ENCODE peak calls at places on chromosomes 5 and 9, in four cellular contexts. One of them, this sample, is unnamed.

GRCh38 chr5:108003178-108003577 is 332.4 kb upstream of the EFNA5 start:
- DNase-seq in HepG2: no peak
- DNase-seq in sigmoid colon: no peak
- DNase-seq in K562: no peak
- DNase-seq in this sample: no peak

GRCh38 chr9:88976186-88976887 is 14.9 kb upstream of the S1PR3 start:
- DNase-seq in HepG2: no peak
- DNase-seq in sigmoid colon: no peak
- DNase-seq in K562: no peak
- DNase-seq in this sample: no peak

GRCh38 chr9:107948601-107949000 is 459.0 kb upstream of the KLF4 start:
- DNase-seq in HepG2: no peak
- DNase-seq in sigmoid colon: no peak
- DNase-seq in K562: no peak
- DNase-seq in this sample: no peak

GRCh38 chr5:165624547-165624946 is 2119.1 kb downstream of the MAT2B start:
- DNase-seq in HepG2: no peak
- DNase-seq in sigmoid colon: no peak
- DNase-seq in K562: no peak
- DNase-seq in this sample: no peak

GRCh38 chr9:69453746-69454145 is 128.7 kb downstream of the ENTREP1 start:
- DNase-seq in HepG2: no peak
- DNase-seq in sigmoid colon: no peak
- DNase-seq in K562: no peak
- DNase-seq in this sample: no peak

GRCh38 chr9:134642385-134643181 is 980 bp downstream of the COL5A1 start:
- DNase-seq in HepG2: no peak
- DNase-seq in sigmoid colon: peak
- DNase-seq in K562: no peak
- DNase-seq in this sample: peak

GRCh38 chr9:134067904-134068741 is at the start of gene BRD3:
- DNase-seq in HepG2: peak
- DNase-seq in sigmoid colon: peak
- DNase-seq in K562: peak
- DNase-seq in this sample: peak

GRCh38 chr5:20959347-20959746 is 971.3 kb upstream of the CDH18 start:
- DNase-seq in HepG2: no peak
- DNase-seq in sigmoid colon: no peak
- DNase-seq in K562: no peak
- DNase-seq in this sample: no peak

GRCh38 chr5:71533614-71534013 is 53.5 kb upstream of the MCCC2 start:
- DNase-seq in HepG2: no peak
- DNase-seq in sigmoid colon: no peak
- DNase-seq in K562: no peak
- DNase-seq in this sample: no peak

GRCh38 chr9:120735415-120736126 is 21.3 kb upstream of the MEGF9 start:
- DNase-seq in HepG2: peak
- DNase-seq in sigmoid colon: no peak
- DNase-seq in K562: no peak
- DNase-seq in this sample: peak

GRCh38 chr5:60339691-60340191 is 360.2 kb downstream of the DEPDC1B start:
- DNase-seq in HepG2: no peak
- DNase-seq in sigmoid colon: peak
- DNase-seq in K562: no peak
- DNase-seq in this sample: peak

GRCh38 chr5:18744441-18744840 is 1110.2 kb downstream of the TAF11L14 start:
- DNase-seq in HepG2: no peak
- DNase-seq in sigmoid colon: no peak
- DNase-seq in K562: no peak
- DNase-seq in this sample: no peak

GRCh38 chr9:133238272-133238850 is 29.3 kb upstream of the OBP2B start:
- DNase-seq in HepG2: peak
- DNase-seq in sigmoid colon: peak
- DNase-seq in K562: peak
- DNase-seq in this sample: peak

GRCh38 chr5:116068028-116068632 is 16.7 kb upstream of the COMMD10 start:
- DNase-seq in HepG2: peak
- DNase-seq in sigmoid colon: no peak
- DNase-seq in K562: peak
- DNase-seq in this sample: no peak

GRCh38 chr5:172335721-172336120 is 52.2 kb upstream of the UBTD2 start:
- DNase-seq in HepG2: no peak
- DNase-seq in sigmoid colon: no peak
- DNase-seq in K562: no peak
- DNase-seq in this sample: no peak

GRCh38 chr5:172336666-172337310 is 53.2 kb upstream of the UBTD2 start:
- DNase-seq in HepG2: no peak
- DNase-seq in sigmoid colon: no peak
- DNase-seq in K562: no peak
- DNase-seq in this sample: no peak

GRCh38 chr5:172334196-172334595 is 50.6 kb upstream of the UBTD2 start:
- DNase-seq in HepG2: no peak
- DNase-seq in sigmoid colon: no peak
- DNase-seq in K562: no peak
- DNase-seq in this sample: no peak

GRCh38 chr5:172336264-172336663 is 52.7 kb upstream of the UBTD2 start:
- DNase-seq in HepG2: no peak
- DNase-seq in sigmoid colon: no peak
- DNase-seq in K562: no peak
- DNase-seq in this sample: no peak

GRCh38 chr5:172334641-172335040 is 51.1 kb upstream of the UBTD2 start:
- DNase-seq in HepG2: no peak
- DNase-seq in sigmoid colon: no peak
- DNase-seq in K562: no peak
- DNase-seq in this sample: no peak
- H3K4me3 ChIP-seq in HepG2: no peak
- H3K4me3 ChIP-seq in sigmoid colon: no peak
- H3K4me3 ChIP-seq in K562: no peak
- H3K4me3 ChIP-seq in this sample: no peak

GRCh38 chr9:127801955-127802575 is 617 bp upstream of the FPGS start:
- DNase-seq in HepG2: no peak
- DNase-seq in sigmoid colon: no peak
- DNase-seq in K562: no peak
- DNase-seq in this sample: no peak

GRCh38 chr9:127805620-127806019 is 2.9 kb downstream of the FPGS start:
- DNase-seq in HepG2: peak
- DNase-seq in sigmoid colon: no peak
- DNase-seq in K562: peak
- DNase-seq in this sample: no peak

GRCh38 chr9:127806871-127807270 is 4.2 kb downstream of the FPGS start:
- DNase-seq in HepG2: no peak
- DNase-seq in sigmoid colon: no peak
- DNase-seq in K562: no peak
- DNase-seq in this sample: no peak

GRCh38 chr9:127803507-127804352 is 1.0 kb downstream of the FPGS start:
- DNase-seq in HepG2: no peak
- DNase-seq in sigmoid colon: peak
- DNase-seq in K562: no peak
- DNase-seq in this sample: no peak

DNA sequence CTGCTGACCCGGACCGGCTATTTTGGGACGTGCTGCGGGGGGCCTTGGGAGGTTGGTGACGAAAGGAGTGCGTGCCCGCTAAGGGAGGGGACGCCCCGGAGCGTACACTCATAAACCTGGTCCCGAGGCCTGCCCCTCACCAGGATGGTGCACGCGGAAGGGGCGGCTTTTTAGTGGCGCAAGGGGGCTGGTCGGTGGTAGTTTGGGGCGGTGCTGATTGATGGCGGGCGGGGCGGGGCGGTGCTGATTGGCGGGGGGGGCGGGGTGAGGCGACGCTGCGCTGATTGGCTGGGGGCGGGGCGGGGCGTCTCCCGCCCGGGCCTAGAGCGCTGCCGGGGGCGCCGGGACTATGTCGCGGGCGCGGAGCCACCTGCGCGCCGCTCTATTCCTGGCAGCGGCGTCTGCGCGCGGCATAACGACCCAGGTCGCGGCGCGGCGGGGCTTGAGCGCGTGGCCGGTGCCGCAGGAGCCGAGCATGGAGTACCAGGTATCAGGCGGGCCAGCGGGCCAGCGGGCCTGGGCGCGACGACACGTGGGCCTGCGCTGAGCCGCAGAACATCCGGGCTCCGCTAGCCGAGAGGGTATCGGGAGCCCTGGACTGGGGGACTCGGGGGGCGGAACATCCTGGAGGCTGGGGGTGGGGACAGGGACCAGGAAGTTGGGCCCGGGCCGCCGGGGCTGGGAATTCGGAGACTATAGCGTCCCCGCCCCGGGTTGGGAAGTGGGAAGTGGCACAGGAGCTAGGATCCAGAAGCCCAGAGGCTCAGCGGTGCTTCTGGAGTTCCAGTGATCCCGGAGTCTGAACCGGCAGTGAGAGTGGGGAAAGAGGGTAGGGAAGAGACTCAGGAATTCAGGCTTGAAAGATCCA is at the start of gene FPGS:
- DNase-seq in HepG2: peak
- DNase-seq in sigmoid colon: peak
- DNase-seq in K562: peak
- DNase-seq in this sample: peak
- TF ChIP-seq EP300 in HepG2: no peak
- TF ChIP-seq EP300 in sigmoid colon: no peak
- TF ChIP-seq EP300 in K562: no peak
- TF ChIP-seq EP300 in this sample: peak

DNA sequence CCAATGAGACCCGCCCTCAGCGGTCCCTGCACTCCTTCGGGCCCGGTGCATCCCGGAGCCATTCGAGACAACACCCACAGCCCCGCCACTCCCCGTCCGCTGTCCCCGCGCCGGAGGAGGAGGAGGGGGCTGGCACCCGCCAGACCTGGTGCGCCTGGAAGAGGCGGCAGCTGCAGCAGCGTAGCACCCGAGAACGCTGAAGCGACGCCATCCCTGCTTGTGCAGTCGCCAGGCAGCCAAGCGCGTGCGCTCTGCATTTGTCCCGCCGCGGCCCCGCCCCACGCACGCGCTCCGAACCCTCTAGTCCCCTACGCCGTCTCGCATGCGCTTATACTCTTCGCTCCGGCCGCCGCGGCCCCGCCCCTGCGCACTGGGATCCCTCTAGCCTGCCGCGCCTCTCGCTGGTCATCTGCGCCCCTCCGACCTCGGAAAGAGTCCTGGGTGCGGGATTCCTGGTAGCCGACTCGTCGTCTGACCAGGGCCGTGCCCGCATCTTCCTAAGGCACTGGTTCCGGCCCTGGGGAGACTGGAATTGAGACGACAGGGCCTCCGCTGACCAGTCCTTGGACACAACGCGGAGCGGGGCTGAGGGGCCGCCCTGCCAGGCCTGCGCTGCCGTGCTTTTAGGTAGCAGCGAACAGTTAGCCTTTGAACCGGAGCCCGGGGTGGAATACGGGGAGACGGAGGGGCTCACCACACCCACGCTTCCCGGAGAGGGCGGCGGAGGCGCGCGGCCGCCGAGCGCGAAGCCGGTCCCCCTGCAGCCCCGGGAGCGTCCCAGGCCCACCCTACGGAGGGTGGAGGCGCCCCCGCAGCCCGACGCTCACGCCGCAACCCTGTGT is at the start of gene MRNIP:
- DNase-seq in HepG2: peak
- DNase-seq in sigmoid colon: peak
- DNase-seq in K562: peak
- DNase-seq in this sample: peak
- H3K4me3 ChIP-seq in HepG2: peak
- H3K4me3 ChIP-seq in sigmoid colon: peak
- H3K4me3 ChIP-seq in K562: peak
- H3K4me3 ChIP-seq in this sample: peak

DNA sequence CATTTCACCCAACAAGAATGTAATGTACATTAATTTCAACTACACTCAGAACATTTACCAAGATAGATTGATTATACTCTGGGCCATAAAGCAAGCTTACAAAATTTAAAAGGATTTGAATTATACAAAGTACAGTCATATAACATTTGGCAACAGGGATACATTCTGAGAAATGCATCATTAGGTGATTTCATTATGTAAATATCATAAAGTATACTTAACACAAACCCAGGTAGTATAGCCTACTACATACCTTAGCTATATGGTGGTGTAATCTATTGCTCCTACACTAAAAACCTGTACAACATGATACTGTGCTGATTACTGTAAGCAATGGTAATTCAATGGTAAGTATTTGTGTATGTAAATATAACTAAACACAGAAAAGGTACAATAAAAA is 202.9 kb downstream of the MPDZ start:
- DNase-seq in HepG2: no peak
- DNase-seq in sigmoid colon: no peak
- DNase-seq in K562: no peak
- DNase-seq in this sample: no peak
- TF ChIP-seq EP300 in HepG2: no peak
- TF ChIP-seq EP300 in sigmoid colon: no peak
- TF ChIP-seq EP300 in K562: no peak
- TF ChIP-seq EP300 in this sample: no peak

GRCh38 chr9:136326061-136326776 is 1.1 kb upstream of the GPSM1 start:
- DNase-seq in HepG2: no peak
- DNase-seq in sigmoid colon: no peak
- DNase-seq in K562: no peak
- DNase-seq in this sample: no peak
- H3K4me3 ChIP-seq in HepG2: no peak
- H3K4me3 ChIP-seq in sigmoid colon: peak
- H3K4me3 ChIP-seq in K562: no peak
- H3K4me3 ChIP-seq in this sample: peak